ENCODE peak calls at places on chromosomes 11 and 22, in six cellular contexts. K is GM23338, E is Panc1, P is K562, I is breast epithelium, O is H1. Q is an unnamed sample.

GRCh38 chr22:44359496-44360110 is 46.9 kb upstream of the SHISAL1 start:
- DNase-seq in K (no peak), E (no peak), P (no peak), I (no peak), O (no peak), Q (no peak)

GRCh38 chr22:23800297-23801237 is 13.8 kb downstream of the SMARCB1 start:
- DNase-seq in K (no peak), E (no peak), P (no peak), I (no peak), O (no peak), Q (no peak)

GRCh38 chr11:73229321-73230275 is 11.5 kb downstream of the P2RY2 start:
- DNase-seq in K (no peak), E (no peak), P (no peak), I (peak), O (no peak), Q (no peak)

GRCh38 chr11:70203749-70204465 is 811 bp downstream of the FADD start:
- DNase-seq in K (peak), E (peak), P (peak), I (no peak), O (no peak), Q (peak)

GRCh38 chr11:316031-316701 is 2.3 kb downstream of the IFITM1 start:
- DNase-seq in K (no peak), E (no peak), P (peak), I (no peak), O (no peak), Q (no peak)

GRCh38 chr11:118607401-118608267 is at the start of gene PHLDB1:
- DNase-seq in K (peak), E (no peak), P (peak), I (no peak), O (no peak), Q (peak)

GRCh38 chr22:46830001-46830715 is 67.7 kb downstream of the TBC1D22A start:
- DNase-seq in K (no peak), E (no peak), P (no peak), I (no peak), O (no peak), Q (peak)

GRCh38 chr11:128472128-128473110 is 114.9 kb downstream of the ETS1 start:
- DNase-seq in K (no peak), E (no peak), P (no peak), I (no peak), O (no peak), Q (peak)

GRCh38 chr22:46001046-46001425 is 24.1 kb upstream of the WNT7B start:
- DNase-seq in K (no peak), E (no peak), P (no peak), I (no peak), O (no peak), Q (no peak)

GRCh38 chr11:67282876-67283371 is 6.2 kb upstream of the ANKRD13D start:
- DNase-seq in K (no peak), E (no peak), P (no peak), I (no peak), O (no peak), Q (no peak)

GRCh38 chr11:69156673-69157155 is 979 bp downstream of the SMIM38 start:
- DNase-seq in K (no peak), E (no peak), P (no peak), I (no peak), O (no peak), Q (no peak)

GRCh38 chr22:40400173-40400572 is 29.8 kb downstream of the SGSM3 start:
- DNase-seq in K (no peak), E (no peak), P (no peak), I (no peak), O (no peak), Q (no peak)

GRCh38 chr22:49364398-49364797 is 463.3 kb downstream of the BRD1 start:
- DNase-seq in K (no peak), E (no peak), P (no peak), I (peak), O (no peak), Q (no peak)

GRCh38 chr11:110251837-110252236 is 44.6 kb downstream of the RDX start:
- DNase-seq in K (no peak), E (peak), P (no peak), I (no peak), O (no peak), Q (peak)

GRCh38 chr11:112157274-112157766 is 6.6 kb downstream of the IL18 start:
- DNase-seq in K (no peak), E (peak), P (no peak), I (no peak), O (no peak), Q (peak)

GRCh38 chr11:102669664-102670063 is 35.9 kb downstream of the MMP27 start:
- DNase-seq in K (no peak), E (no peak), P (no peak), I (no peak), O (no peak), Q (no peak)

GRCh38 chr11:26777276-26777939 is 55.5 kb upstream of the SLC5A12 start:
- DNase-seq in K (no peak), E (no peak), P (no peak), I (no peak), O (no peak), Q (no peak)

GRCh38 chr11:29135504-29135903 is 881.3 kb downstream of the KCNA4 start:
- DNase-seq in K (no peak), E (no peak), P (no peak), I (no peak), O (no peak), Q (no peak)

GRCh38 chr11:70725272-70725671 is 326.9 kb downstream of the CTTN start:
- DNase-seq in K (no peak), E (no peak), P (no peak), I (no peak), O (no peak), Q (no peak)

GRCh38 chr11:41281131-41281742 is 178.2 kb downstream of the LRRC4C start:
- DNase-seq in K (no peak), E (no peak), P (no peak), I (no peak), O (no peak), Q (no peak)
- TF ChIP-seq POLR2AphosphoS5 in K (no peak), E (no peak), P (no peak), I (no peak), O (no peak), Q (no peak)

DNA sequence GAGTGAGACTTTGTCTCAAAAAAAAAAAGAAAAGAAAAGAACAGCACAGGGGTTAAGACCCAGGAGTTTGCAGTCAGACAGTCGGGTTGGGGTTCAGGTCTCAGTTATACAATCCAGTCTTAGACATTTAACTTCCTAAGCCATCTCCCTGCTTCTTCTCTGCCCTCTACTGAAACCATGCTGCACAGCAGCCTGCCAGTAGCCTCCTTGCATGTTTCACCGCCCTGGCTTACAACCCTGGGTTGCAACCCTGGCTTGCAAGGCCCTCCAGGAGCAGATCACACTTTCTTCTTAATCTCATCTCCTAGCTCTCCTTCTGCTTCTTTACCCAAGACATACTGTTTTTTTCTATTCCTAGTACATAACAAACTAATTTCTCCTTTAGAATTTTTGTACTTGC is 5.9 kb upstream of the B3GAT3 start:
- DNase-seq in K (no peak), E (no peak), P (no peak), I (no peak), O (no peak), Q (no peak)
- TF ChIP-seq CTCF in K (no peak), E (no peak), P (no peak), I (no peak), O (no peak), Q (peak)

GRCh38 chr11:63837027-63837688 is 1.8 kb upstream of the MARK2 start:
- DNase-seq in K (peak), E (peak), P (peak), I (peak), O (no peak), Q (peak)
- TF ChIP-seq POLR2AphosphoS5 in K (no peak), E (no peak), P (no peak), I (no peak), O (no peak), Q (no peak)

GRCh38 chr11:31045335-31045734 is 324.2 kb downstream of the DCDC1 start:
- DNase-seq in K (peak), E (no peak), P (no peak), I (no peak), O (no peak), Q (no peak)
- TF ChIP-seq CTCF in K (peak), E (no peak), P (no peak), I (no peak), O (peak), Q (no peak)

DNA sequence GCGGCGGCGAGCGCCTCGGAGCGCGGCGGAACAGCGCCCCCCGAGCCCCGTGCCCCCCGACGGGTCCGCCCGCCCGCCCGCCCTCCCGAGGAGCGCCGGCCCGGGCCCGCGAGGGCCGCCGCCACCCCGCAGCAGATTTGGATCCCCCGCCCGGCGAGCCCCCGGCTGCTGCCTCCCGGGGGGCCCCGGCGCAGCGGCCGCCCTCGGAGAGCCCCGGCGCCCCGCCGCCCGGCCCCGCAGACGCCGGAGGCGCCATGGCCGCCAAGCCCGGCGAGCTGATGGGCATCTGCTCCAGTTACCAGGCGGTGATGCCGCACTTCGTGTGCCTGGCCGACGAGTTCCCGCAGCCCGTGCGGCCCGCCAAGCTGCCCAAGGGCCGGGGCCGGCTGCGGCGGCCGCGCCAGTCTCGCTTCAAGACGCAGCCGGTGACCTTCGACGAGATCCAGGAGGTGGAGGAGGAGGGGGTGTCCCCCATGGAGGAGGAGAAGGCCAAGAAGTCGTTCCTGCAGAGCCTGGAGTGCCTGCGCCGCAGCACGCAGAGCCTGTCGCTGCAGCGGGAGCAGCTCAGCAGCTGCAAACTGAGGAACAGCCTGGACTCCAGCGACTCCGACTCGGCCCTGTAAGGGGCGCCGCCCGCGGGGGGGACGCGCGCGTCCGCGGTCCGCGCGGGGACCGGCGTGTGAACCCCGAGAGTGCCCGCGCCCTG is 367 bp downstream of the C11orf96 start:
- DNase-seq in K (peak), E (no peak), P (peak), I (no peak), O (no peak), Q (peak)
- TF ChIP-seq POLR2AphosphoS5 in K (no peak), E (no peak), P (no peak), I (peak), O (no peak), Q (peak)

GRCh38 chr11:43558556-43559127 is 121.9 kb upstream of the HSD17B12 start:
- DNase-seq in K (no peak), E (no peak), P (no peak), I (no peak), O (no peak), Q (no peak)

GRCh38 chr11:43556269-43556668 is 124.3 kb upstream of the HSD17B12 start:
- DNase-seq in K (peak), E (no peak), P (no peak), I (no peak), O (no peak), Q (no peak)

GRCh38 chr11:43556892-43557291 is 123.6 kb upstream of the HSD17B12 start:
- DNase-seq in K (no peak), E (no peak), P (no peak), I (no peak), O (no peak), Q (no peak)

GRCh38 chr11:43558056-43558455 is 122.5 kb upstream of the HSD17B12 start:
- DNase-seq in K (no peak), E (no peak), P (no peak), I (no peak), O (no peak), Q (no peak)

GRCh38 chr11:43557553-43558031 is 122.9 kb upstream of the HSD17B12 start:
- DNase-seq in K (peak), E (no peak), P (no peak), I (no peak), O (no peak), Q (no peak)
- TF ChIP-seq CTCF in K (peak), E (peak), P (no peak), I (no peak), O (peak), Q (no peak)

DNA sequence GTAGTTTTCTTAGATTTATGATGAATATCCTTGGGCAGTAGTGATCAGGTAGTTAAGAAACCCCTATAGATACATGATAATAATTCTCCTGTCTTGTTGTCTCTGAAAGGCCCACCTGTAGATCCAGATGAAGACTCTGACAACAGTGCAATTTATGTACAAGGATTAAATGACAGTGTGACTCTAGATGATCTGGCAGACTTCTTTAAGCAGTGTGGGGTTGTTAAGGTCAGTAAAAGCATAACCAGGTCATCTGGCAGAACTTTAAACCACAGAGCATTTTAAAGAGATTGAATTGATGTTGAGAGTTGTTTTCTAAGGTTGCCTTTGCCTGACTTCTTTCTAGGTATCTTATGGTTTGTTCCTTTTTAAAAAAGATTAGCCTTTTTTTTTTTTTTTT is 14.1 kb upstream of the GAS2L1 start:
- DNase-seq in K (no peak), E (no peak), P (no peak), I (no peak), O (no peak), Q (no peak)
- TF ChIP-seq POLR2AphosphoS5 in K (no peak), E (no peak), P (no peak), I (no peak), O (no peak), Q (no peak)

DNA sequence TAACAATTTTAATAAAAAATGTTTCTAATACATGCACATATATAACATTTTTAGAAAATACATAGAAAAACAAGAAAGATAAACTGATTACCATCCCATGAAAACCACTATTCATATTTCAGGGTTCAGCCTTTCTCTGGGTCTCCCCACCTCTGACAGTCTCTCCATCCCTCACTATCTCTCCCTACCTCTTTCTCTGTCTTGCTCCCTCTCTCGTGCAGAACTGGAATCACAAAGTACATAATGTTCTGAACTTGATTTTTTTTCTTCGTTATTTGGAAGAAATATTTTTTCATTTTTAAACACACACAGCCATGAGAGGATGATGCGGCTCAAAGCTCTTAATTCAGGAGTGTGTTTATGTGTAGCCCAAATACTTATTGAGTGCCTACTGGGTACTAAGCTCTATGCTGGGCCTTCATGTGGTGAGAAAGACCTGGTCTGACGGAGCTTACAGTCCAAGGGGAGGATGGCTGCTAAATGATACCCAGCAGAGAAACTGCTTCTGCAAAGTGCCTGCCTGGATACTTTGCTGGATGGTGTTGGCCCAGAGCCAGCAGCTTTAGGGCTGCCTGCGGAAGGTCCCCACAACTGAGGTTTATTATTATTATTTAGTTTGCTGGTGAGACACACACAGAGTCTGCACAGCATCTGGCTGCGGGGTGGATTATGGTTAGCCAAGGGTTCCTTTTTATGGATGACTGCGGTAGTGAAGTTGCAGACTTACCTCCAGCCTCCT is 42.6 kb downstream of the SC5D start:
- DNase-seq in K (no peak), E (no peak), P (no peak), I (no peak), O (no peak), Q (no peak)
- TF ChIP-seq CTCF in K (no peak), E (peak), P (no peak), I (no peak), O (no peak), Q (no peak)

Q was measured in endothelial cell of umbilical vein.